ENCODE peak calls at places on chromosomes 5 and 9, in four cellular contexts. P, V, O and M are unnamed samples.
A peak's percentile ranks its signal among the peaks of the same experiment; 100 is the strongest.

GRCh38 chr5:14695152-14695551 is 30.6 kb downstream of the OTULIN start:
- DNase-seq in P (no peak), V (no peak), O (no peak), M (no peak)

GRCh38 chr5:54738118-54738972 is 220.8 kb downstream of the SNX18 start:
- DNase-seq in P (no peak), V (no peak), O (no peak), M (no peak)

GRCh38 chr5:31671339-31671741 is 32.4 kb downstream of the PDZD2 start:
- DNase-seq in P (no peak), V (no peak), O (no peak), M (no peak)

GRCh38 chr9:76713371-76713770 is 50.9 kb upstream of the PCA3 start:
- DNase-seq in P (no peak), V (no peak), O (no peak), M (no peak)

GRCh38 chr5:30098940-30099339 is 1094.5 kb upstream of the CDH6 start:
- DNase-seq in P (no peak), V (no peak), O (no peak), M (no peak)

GRCh38 chr5:157047898-157048297 is 11.0 kb downstream of the HAVCR1 start:
- DNase-seq in P (no peak), V (no peak), O (no peak), M (no peak)

GRCh38 chr9:95511232-95511951 is 5.4 kb downstream of the PTCH1 start:
- DNase-seq in P (no peak), V (no peak), O (no peak), M (no peak)

GRCh38 chr9:133133680-133134418 is 12.8 kb upstream of the RALGDS start:
- DNase-seq in P (no peak), V (no peak), O (peak; percentile 94), M (peak; percentile 78)

GRCh38 chr5:10825897-10826644 is 65.0 kb upstream of the DAP start:
- DNase-seq in P (no peak), V (no peak), O (no peak), M (peak; percentile 18)
- TF ChIP-seq CTCF in P (peak; percentile 21), V (peak; percentile 29), O (no peak), M (peak; percentile 43)

DNA sequence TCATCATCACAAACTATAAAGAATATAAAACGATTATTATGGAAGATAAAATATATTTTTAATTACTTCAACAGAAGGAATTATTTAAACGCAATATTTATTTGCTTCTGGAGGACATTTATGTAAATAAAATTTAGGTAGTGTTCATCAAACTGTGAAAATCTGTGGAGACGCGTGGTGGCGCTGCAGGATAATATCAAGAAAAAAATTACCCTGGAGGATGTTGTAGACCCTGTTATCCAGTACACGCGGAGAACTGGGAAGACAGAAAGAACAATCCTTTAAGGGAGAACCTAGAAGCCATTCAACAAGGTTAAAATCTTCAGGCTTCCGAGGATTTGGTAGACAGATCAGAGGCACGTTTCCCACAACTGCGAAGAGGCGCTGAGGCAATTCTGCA is at the start of gene PCDHB12:
- DNase-seq in P (no peak), V (no peak), O (no peak), M (no peak)
- TF ChIP-seq CTCF in P (no peak), V (peak; percentile 16), O (no peak), M (no peak)

GRCh38 chr9:34459941-34460340 is 1.3 kb downstream of the DNAI1 start:
- DNase-seq in P (no peak), V (no peak), O (no peak), M (no peak)
- TF ChIP-seq CTCF in P (no peak), V (no peak), O (no peak), M (no peak)

GRCh38 chr9:127396808-127397721 is at the start of gene SLC2A8:
- DNase-seq in P (peak; percentile 99), V (peak; percentile 99), O (peak; percentile 98), M (peak; percentile 98)
- TF ChIP-seq CTCF in P (no peak), V (peak; percentile 56), O (no peak), M (peak; percentile 5)

GRCh38 chr5:124789104-124789605 is 42.7 kb upstream of the ZNF608 start:
- DNase-seq in P (no peak), V (no peak), O (no peak), M (no peak)

GRCh38 chr5:124783285-124783684 is 36.8 kb upstream of the ZNF608 start:
- DNase-seq in P (no peak), V (no peak), O (no peak), M (no peak)

GRCh38 chr5:124782262-124782661 is 35.8 kb upstream of the ZNF608 start:
- DNase-seq in P (no peak), V (no peak), O (no peak), M (no peak)

DNA sequence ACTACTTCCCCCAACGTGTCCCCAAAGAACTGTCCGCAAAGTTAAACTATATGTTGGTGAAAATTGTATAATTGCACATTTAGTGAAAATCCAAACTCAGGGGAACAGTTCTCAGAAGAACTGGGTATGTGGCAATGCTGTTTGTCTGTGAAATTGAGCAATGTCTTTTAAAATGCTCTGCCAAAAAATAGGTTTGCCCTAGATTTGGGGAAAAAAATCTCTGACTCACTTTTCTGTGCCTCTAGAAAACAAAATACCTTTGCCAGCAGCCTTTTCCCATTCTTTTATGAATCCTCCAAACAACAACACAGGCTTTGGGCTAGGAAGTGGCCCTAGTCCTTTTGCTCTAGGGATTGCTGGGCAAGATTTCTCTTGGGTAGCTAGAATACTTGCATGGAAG is 37.4 kb upstream of the ZNF608 start:
- DNase-seq in P (no peak), V (no peak), O (no peak), M (no peak)
- TF ChIP-seq CTCF in P (no peak), V (no peak), O (no peak), M (no peak)

GRCh38 chr9:92808726-92809451 is 44.3 kb upstream of the BICD2 start:
- DNase-seq in P (no peak), V (peak; percentile 94), O (peak; percentile 76), M (no peak)
- TF ChIP-seq CTCF in P (peak; percentile 12), V (peak; percentile 70), O (no peak), M (peak; percentile 23)